ENCODE peak calls at places on chromosome 15, in seven cellular contexts. One of them, this sample, is unnamed.

GRCh38 chr15:76024021-76024768 is 12.0 kb upstream of the NRG4 start:
- DNase-seq in NCI-H1417: no peak
- DNase-seq in GM13977: no peak
- DNase-seq in activated CD4-positive, alpha-beta T cell treated with anti-CD3 and anti-CD28 coated beads for 24 hours: no peak
- DNase-seq in stimulated activated CD8-positive, alpha-beta memory T cell treated with anti-CD3 and anti-CD28 coated beads, Interleukin-7, amount 100 ng/mL, for 4 hours: no peak
- DNase-seq in mesenteric fat pad: no peak
- DNase-seq in SJSA1: no peak
- DNase-seq in this sample: no peak

GRCh38 chr15:100227781-100228180 is 114.0 kb downstream of the ADAMTS17 start:
- DNase-seq in NCI-H1417: no peak
- DNase-seq in GM13977: no peak
- DNase-seq in activated CD4-positive, alpha-beta T cell treated with anti-CD3 and anti-CD28 coated beads for 24 hours: no peak
- DNase-seq in stimulated activated CD8-positive, alpha-beta memory T cell treated with anti-CD3 and anti-CD28 coated beads, Interleukin-7, amount 100 ng/mL, for 4 hours: no peak
- DNase-seq in mesenteric fat pad: no peak
- DNase-seq in SJSA1: no peak
- DNase-seq in this sample: no peak

GRCh38 chr15:69609176-69609575 is 156.6 kb downstream of the RPLP1 start:
- DNase-seq in NCI-H1417: no peak
- DNase-seq in GM13977: no peak
- DNase-seq in activated CD4-positive, alpha-beta T cell treated with anti-CD3 and anti-CD28 coated beads for 24 hours: no peak
- DNase-seq in stimulated activated CD8-positive, alpha-beta memory T cell treated with anti-CD3 and anti-CD28 coated beads, Interleukin-7, amount 100 ng/mL, for 4 hours: no peak
- DNase-seq in mesenteric fat pad: no peak
- DNase-seq in SJSA1: peak; percentile 73
- DNase-seq in this sample: peak; percentile 73

GRCh38 chr15:50116477-50116876 is 2.6 kb downstream of the ATP8B4 start:
- DNase-seq in NCI-H1417: no peak
- DNase-seq in GM13977: no peak
- DNase-seq in activated CD4-positive, alpha-beta T cell treated with anti-CD3 and anti-CD28 coated beads for 24 hours: no peak
- DNase-seq in stimulated activated CD8-positive, alpha-beta memory T cell treated with anti-CD3 and anti-CD28 coated beads, Interleukin-7, amount 100 ng/mL, for 4 hours: no peak
- DNase-seq in mesenteric fat pad: no peak
- DNase-seq in SJSA1: peak; percentile 31
- DNase-seq in this sample: peak; percentile 40

GRCh38 chr15:74824976-74825375 is 1.5 kb upstream of the CPLX3 start:
- DNase-seq in NCI-H1417: no peak
- DNase-seq in GM13977: no peak
- DNase-seq in activated CD4-positive, alpha-beta T cell treated with anti-CD3 and anti-CD28 coated beads for 24 hours: no peak
- DNase-seq in stimulated activated CD8-positive, alpha-beta memory T cell treated with anti-CD3 and anti-CD28 coated beads, Interleukin-7, amount 100 ng/mL, for 4 hours: no peak
- DNase-seq in mesenteric fat pad: no peak
- DNase-seq in SJSA1: no peak
- DNase-seq in this sample: no peak

GRCh38 chr15:80059786-80060489 is 462 bp downstream of the ZFAND6 start:
- DNase-seq in NCI-H1417: peak; percentile 99
- DNase-seq in GM13977: peak; percentile 85
- DNase-seq in activated CD4-positive, alpha-beta T cell treated with anti-CD3 and anti-CD28 coated beads for 24 hours: no peak
- DNase-seq in stimulated activated CD8-positive, alpha-beta memory T cell treated with anti-CD3 and anti-CD28 coated beads, Interleukin-7, amount 100 ng/mL, for 4 hours: peak; percentile 78
- DNase-seq in mesenteric fat pad: peak; percentile 93
- DNase-seq in SJSA1: peak; percentile 57
- DNase-seq in this sample: peak; percentile 69

GRCh38 chr15:24916305-24917009 is 38.3 kb upstream of the SNRPN start:
- DNase-seq in NCI-H1417: no peak
- DNase-seq in GM13977: no peak
- DNase-seq in activated CD4-positive, alpha-beta T cell treated with anti-CD3 and anti-CD28 coated beads for 24 hours: no peak
- DNase-seq in stimulated activated CD8-positive, alpha-beta memory T cell treated with anti-CD3 and anti-CD28 coated beads, Interleukin-7, amount 100 ng/mL, for 4 hours: no peak
- DNase-seq in mesenteric fat pad: no peak
- DNase-seq in SJSA1: no peak
- DNase-seq in this sample: no peak

GRCh38 chr15:101126618-101127502 is 125.0 kb downstream of the CHSY1 start:
- DNase-seq in NCI-H1417: peak; percentile 34
- DNase-seq in GM13977: no peak
- DNase-seq in activated CD4-positive, alpha-beta T cell treated with anti-CD3 and anti-CD28 coated beads for 24 hours: no peak
- DNase-seq in stimulated activated CD8-positive, alpha-beta memory T cell treated with anti-CD3 and anti-CD28 coated beads, Interleukin-7, amount 100 ng/mL, for 4 hours: no peak
- DNase-seq in mesenteric fat pad: no peak
- DNase-seq in SJSA1: peak; percentile 64
- DNase-seq in this sample: no peak

GRCh38 chr15:28017423-28017924 is 81.6 kb downstream of the OCA2 start:
- DNase-seq in NCI-H1417: peak; percentile 34
- DNase-seq in GM13977: no peak
- DNase-seq in activated CD4-positive, alpha-beta T cell treated with anti-CD3 and anti-CD28 coated beads for 24 hours: no peak
- DNase-seq in stimulated activated CD8-positive, alpha-beta memory T cell treated with anti-CD3 and anti-CD28 coated beads, Interleukin-7, amount 100 ng/mL, for 4 hours: no peak
- DNase-seq in mesenteric fat pad: peak; percentile 72
- DNase-seq in SJSA1: no peak
- DNase-seq in this sample: peak; percentile 42

GRCh38 chr15:55116636-55117035 is 80.1 kb downstream of the RSL24D1 start:
- DNase-seq in NCI-H1417: no peak
- DNase-seq in GM13977: no peak
- DNase-seq in activated CD4-positive, alpha-beta T cell treated with anti-CD3 and anti-CD28 coated beads for 24 hours: no peak
- DNase-seq in stimulated activated CD8-positive, alpha-beta memory T cell treated with anti-CD3 and anti-CD28 coated beads, Interleukin-7, amount 100 ng/mL, for 4 hours: no peak
- DNase-seq in mesenteric fat pad: no peak
- DNase-seq in SJSA1: no peak
- DNase-seq in this sample: no peak

GRCh38 chr15:77075528-77075927 is 4.6 kb upstream of the TSPAN3 start:
- DNase-seq in NCI-H1417: no peak
- DNase-seq in GM13977: no peak
- DNase-seq in activated CD4-positive, alpha-beta T cell treated with anti-CD3 and anti-CD28 coated beads for 24 hours: no peak
- DNase-seq in stimulated activated CD8-positive, alpha-beta memory T cell treated with anti-CD3 and anti-CD28 coated beads, Interleukin-7, amount 100 ng/mL, for 4 hours: no peak
- DNase-seq in mesenteric fat pad: no peak
- DNase-seq in SJSA1: no peak
- DNase-seq in this sample: peak; percentile 31

GRCh38 chr15:91193059-91193715 is 93.1 kb downstream of the SV2B start:
- DNase-seq in NCI-H1417: peak; percentile 50
- DNase-seq in GM13977: no peak
- DNase-seq in activated CD4-positive, alpha-beta T cell treated with anti-CD3 and anti-CD28 coated beads for 24 hours: no peak
- DNase-seq in stimulated activated CD8-positive, alpha-beta memory T cell treated with anti-CD3 and anti-CD28 coated beads, Interleukin-7, amount 100 ng/mL, for 4 hours: no peak
- DNase-seq in mesenteric fat pad: no peak
- DNase-seq in SJSA1: no peak
- DNase-seq in this sample: no peak